ENCODE peak calls at places on chromosomes 6 and 20, in eight cellular contexts. L is NCI-H774; W is ovary; E is occipital lobe; Q is posterior cingulate gyrus; O is NCI-H1105; C is stimulated activated CD4-positive, alpha-beta T cell treated with anti-CD3 and anti-CD28 coated beads, Interleukin-4, amount 100 ng/mL, for 24 hours; P is GM13976. Z is an unnamed sample.

GRCh38 chr6:26552640-26553189 is 14.5 kb downstream of the HMGN4 start:
- DNase-seq in L (no peak), Q (no peak), P (no peak), W (no peak), E (no peak), O (no peak), C (no peak), Z (no peak)

GRCh38 chr6:145887969-145888368 is 73.4 kb upstream of the FBXO30 start:
- DNase-seq in O (no peak), P (no peak), Q (no peak), W (no peak), C (peak), E (no peak), L (no peak), Z (no peak)

GRCh38 chr6:89682991-89683390 is 44.4 kb upstream of the LYRM2 start:
- DNase-seq in W (no peak), P (no peak), O (no peak), C (no peak), L (no peak), Q (no peak), E (no peak), Z (no peak)

GRCh38 chr6:4372866-4373265 is 237.5 kb upstream of the ECI2 start:
- DNase-seq in Q (no peak), L (no peak), C (no peak), P (no peak), E (no peak), O (no peak), W (no peak), Z (no peak)

GRCh38 chr6:48474764-48475674 is 364.0 kb upstream of the PTCHD4 start:
- DNase-seq in P (no peak), O (no peak), L (no peak), C (no peak), E (no peak), Q (no peak), W (no peak), Z (no peak)

GRCh38 chr6:21382821-21383455 is 210.6 kb upstream of the SOX4 start:
- DNase-seq in E (no peak), P (no peak), O (no peak), W (no peak), Q (no peak), L (no peak), C (no peak), Z (no peak)

GRCh38 chr6:167415441-167415961 is 90.6 kb downstream of the TTLL2 start:
- DNase-seq in L (no peak), C (no peak), Q (no peak), W (no peak), E (no peak), P (no peak), O (no peak), Z (no peak)

GRCh38 chr20:57408536-57409233 is 17.5 kb downstream of the RBM38 start:
- DNase-seq in Q (peak), W (no peak), C (no peak), L (no peak), O (no peak), E (no peak), P (no peak), Z (no peak)

GRCh38 chr6:142960098-142960497 is 15.1 kb upstream of the HIVEP2 start:
- DNase-seq in W (no peak), Q (no peak), C (no peak), O (no peak), L (no peak), E (no peak), P (no peak), Z (no peak)

Z was measured in NCI-H1048.